ENCODE peak calls at places on chromosomes 6 and 20, in seven cellular contexts. Q is GM23338, C is sigmoid colon, P is breast epithelium, V is prostate gland, W is GM12892, J is Panc1. M is an unnamed sample.

GRCh38 chr6:76682842-76683241 is 610.4 kb upstream of the IMPG1 start:
- DNase-seq in P (no peak), J (no peak), W (no peak), V (no peak), C (no peak), Q (peak; percentile 62), M (no peak)

GRCh38 chr6:107489636-107490567 is at the start of gene SOBP:
- DNase-seq in Q (peak; percentile 72), W (peak; percentile 41), V (peak; percentile 49), P (peak; percentile 23), C (peak; percentile 89), J (no peak), M (no peak)

GRCh38 chr20:23298155-23298554 is 52.4 kb upstream of the NXT1 start:
- DNase-seq in C (peak; percentile 30), J (no peak), V (no peak), P (no peak), Q (no peak), W (no peak), M (no peak)

GRCh38 chr20:57397693-57398108 is 6.5 kb downstream of the RBM38 start:
- DNase-seq in V (no peak), C (peak; percentile 75), J (no peak), Q (no peak), W (no peak), P (no peak), M (no peak)

GRCh38 chr20:46979603-46980241 is 85.1 kb downstream of the EYA2 start:
- DNase-seq in V (no peak), Q (no peak), W (no peak), J (no peak), C (no peak), P (no peak), M (no peak)

GRCh38 chr6:14682821-14683220 is 563.0 kb upstream of the JARID2 start:
- DNase-seq in P (no peak), W (no peak), V (no peak), Q (no peak), C (no peak), J (no peak), M (no peak)

GRCh38 chr20:9476174-9476573 is 38.2 kb upstream of the LAMP5 start:
- DNase-seq in J (no peak), V (no peak), P (no peak), C (no peak), W (no peak), Q (no peak), M (no peak)

GRCh38 chr6:78947962-78948361 is 80.6 kb downstream of the IRAK1BP1 start:
- DNase-seq in V (no peak), Q (no peak), P (no peak), C (no peak), W (no peak), J (no peak), M (no peak)

GRCh38 chr6:36769161-36769675 is 70.0 kb downstream of the CPNE5 start:
- DNase-seq in P (no peak), W (no peak), J (no peak), C (no peak), V (no peak), Q (no peak), M (no peak)

GRCh38 chr6:32982702-32983492 is 14.5 kb downstream of the BRD2 start:
- DNase-seq in V (no peak), J (no peak), W (no peak), P (no peak), Q (no peak), C (no peak), M (no peak)
- TF ChIP-seq POLR2AphosphoS5 in V (no peak), J (peak; percentile 6), W (no peak), P (no peak), Q (peak; percentile 14), C (no peak), M (no peak)

GRCh38 chr6:157333956-157334355 is 10.6 kb upstream of the TMEM242 start:
- DNase-seq in P (no peak), V (no peak), W (no peak), J (no peak), Q (no peak), C (no peak), M (no peak)
- TF ChIP-seq POLR2AphosphoS5 in P (no peak), V (no peak), W (no peak), J (no peak), Q (no peak), C (no peak), M (no peak)

GRCh38 chr6:165886169-165886568 is 223.1 kb upstream of the PDE10A start:
- DNase-seq in P (no peak), C (no peak), Q (no peak), J (no peak), V (no peak), W (no peak), M (peak; percentile 44)

GRCh38 chr6:165891320-165891719 is 228.3 kb upstream of the PDE10A start:
- DNase-seq in P (no peak), C (no peak), W (no peak), Q (peak; percentile 8), J (no peak), V (no peak), M (no peak)

GRCh38 chr6:165893431-165893830 is 230.4 kb upstream of the PDE10A start:
- DNase-seq in Q (no peak), V (no peak), W (no peak), C (no peak), J (no peak), P (no peak), M (no peak)

GRCh38 chr6:165890404-165890735 is 227.3 kb upstream of the PDE10A start:
- DNase-seq in C (no peak), W (no peak), P (no peak), Q (peak; percentile 10), V (no peak), J (no peak), M (no peak)

GRCh38 chr6:165889636-165890403 is 226.8 kb upstream of the PDE10A start:
- DNase-seq in J (no peak), W (no peak), C (no peak), Q (peak; percentile 76), P (no peak), V (no peak), M (peak; percentile 77)
- TF ChIP-seq POLR2AphosphoS5 in J (no peak), W (no peak), C (no peak), Q (no peak), P (no peak), V (no peak), M (no peak)

GRCh38 chr6:130981409-130981808 is 81.6 kb downstream of the EPB41L2 start:
- DNase-seq in J (no peak), P (no peak), C (no peak), V (no peak), Q (no peak), W (no peak), M (no peak)
- TF ChIP-seq POLR2AphosphoS5 in J (no peak), P (no peak), C (no peak), V (no peak), Q (no peak), W (no peak), M (no peak)